ENCODE peak calls at places on chromosomes 7 and 10, in four cellular contexts. E, D, C and U are unnamed samples. For H3K4me1, the result is how much of the 10 kb centered on the place peaks cover.

GRCh38 chr7:80967536-80968297 is 48.9 kb upstream of the SEMA3C start:
- DNase-seq in D (no peak), C (no peak), E (no peak), U (no peak)

GRCh38 chr10:132585732-132586722 is 48.4 kb downstream of the INPP5A start:
- DNase-seq in C (no peak), D (no peak), E (peak), U (no peak)

GRCh38 chr7:139620676-139621344 is 97.3 kb downstream of the CLEC2L start:
- DNase-seq in D (peak), E (no peak), C (peak), U (peak)

GRCh38 chr10:78700413-78700812 is 368.4 kb upstream of the ZMIZ1 start:
- DNase-seq in D (peak), E (no peak), C (no peak), U (peak)

GRCh38 chr7:116305485-116306408 is 95.4 kb downstream of the TES start:
- DNase-seq in C (no peak), E (no peak), D (no peak), U (no peak)

GRCh38 chr7:43076189-43076605 is 36.2 kb upstream of the HECW1 start:
- DNase-seq in D (no peak), C (no peak), E (no peak), U (no peak)

GRCh38 chr10:131841131-131841661 is 59.6 kb upstream of the PPP2R2D start:
- DNase-seq in D (no peak), E (peak), C (no peak), U (no peak)

GRCh38 chr7:95536656-95537311 is 51.0 kb downstream of the ASB4 start:
- DNase-seq in C (no peak), D (peak), E (no peak), U (no peak)

GRCh38 chr10:100346351-100346764 is 675 bp upstream of the SCD start:
- DNase-seq in D (peak), C (peak), E (peak), U (peak)

GRCh38 chr7:25633420-25633819 is 405.1 kb upstream of the NPVF start:
- DNase-seq in D (no peak), E (no peak), C (no peak), U (no peak)

GRCh38 chr7:1954366-1955004 is 278.3 kb downstream of the MAD1L1 start:
- DNase-seq in E (no peak), D (no peak), C (no peak), U (no peak)

GRCh38 chr7:121016976-121017375 is 28.5 kb downstream of the CPED1 start:
- DNase-seq in D (no peak), C (no peak), E (peak), U (no peak)

GRCh38 chr10:533186-533585 is 156.3 kb downstream of the DIP2C start:
- DNase-seq in E (no peak), D (no peak), C (no peak), U (no peak)

GRCh38 chr7:127252380-127252718 is 392 bp downstream of the GRM8 start:
- DNase-seq in E (no peak), C (peak), D (no peak), U (no peak)

GRCh38 chr7:2521952-2522591 is 2.5 kb downstream of the LFNG start:
- DNase-seq in D (peak), E (no peak), C (no peak), U (no peak)

GRCh38 chr7:1883031-1883761 is 213.1 kb downstream of the ELFN1 start:
- DNase-seq in C (no peak), D (no peak), E (no peak), U (no peak)

GRCh38 chr7:105734233-105734632 is 142.2 kb downstream of the ATXN7L1 start:
- DNase-seq in C (no peak), E (no peak), D (no peak), U (no peak)

GRCh38 chr10:70465278-70465677 is 13.3 kb upstream of the PALD1 start:
- DNase-seq in D (no peak), E (no peak), C (no peak), U (no peak)

GRCh38 chr7:100370303-100370702 is 3.0 kb upstream of the PILRA start:
- DNase-seq in D (no peak), C (no peak), E (no peak), U (no peak)

GRCh38 chr7:100367676-100368613 is 5.3 kb upstream of the PILRA start:
- DNase-seq in D (peak), E (no peak), C (no peak), U (no peak)

GRCh38 chr7:100367251-100367620 is 6.1 kb upstream of the PILRA start:
- DNase-seq in D (no peak), E (no peak), C (no peak), U (no peak)

GRCh38 chr7:100370746-100371145 is 2.5 kb upstream of the PILRA start:
- DNase-seq in C (no peak), D (no peak), E (no peak), U (no peak)

GRCh38 chr7:100369105-100369504 is 4.2 kb upstream of the PILRA start:
- DNase-seq in D (peak), C (no peak), E (peak), U (peak)
- TF ChIP-seq EP300 in D (no peak), C (no peak), E (no peak), U (no peak)

GRCh38 chr10:8058274-8059111 is 4.0 kb downstream of the GATA3 start:
- DNase-seq in D (no peak), E (no peak), C (peak), U (no peak)

GRCh38 chr10:8059191-8059936 is 4.9 kb downstream of the GATA3 start:
- DNase-seq in D (no peak), C (peak), E (no peak), U (no peak)

GRCh38 chr10:8061274-8062211 is 7.1 kb downstream of the GATA3 start:
- DNase-seq in C (no peak), D (no peak), E (no peak), U (no peak)

GRCh38 chr10:8060704-8061121 is 6.2 kb downstream of the GATA3 start:
- DNase-seq in D (no peak), E (no peak), C (no peak), U (no peak)

GRCh38 chr10:8060010-8060703 is 5.7 kb downstream of the GATA3 start:
- DNase-seq in E (no peak), D (no peak), C (peak), U (no peak)
- TF ChIP-seq POLR2AphosphoS5 in E (no peak), D (no peak), C (no peak), U (no peak)

GRCh38 chr10:95525033-95525418 is 36.1 kb downstream of the SORBS1 start:
- DNase-seq in E (no peak), D (no peak), C (no peak), U (no peak)
- H3K4me1 ChIP-seq in E (half or more), D (under half), C (under half), U (under half)

GRCh38 chr10:89278034-89278535 is 23.8 kb upstream of the IFIT2 start:
- DNase-seq in D (no peak), E (peak), C (no peak), U (no peak)
- TF ChIP-seq EP300 in D (no peak), E (no peak), C (no peak), U (no peak)

GRCh38 chr10:96124230-96125141 is 5.6 kb upstream of the ZNF518A start:
- DNase-seq in D (peak), E (no peak), C (peak), U (peak)
- TF ChIP-seq POLR2AphosphoS5 in D (peak), E (no peak), C (peak), U (no peak)

GRCh38 chr10:90927293-90927692 is 6.4 kb upstream of the ANKRD1 start:
- DNase-seq in D (no peak), E (no peak), C (no peak), U (no peak)

GRCh38 chr10:90929179-90929578 is 8.3 kb upstream of the ANKRD1 start:
- DNase-seq in C (no peak), D (no peak), E (no peak), U (no peak)

GRCh38 chr10:90930070-90930837 is 9.4 kb upstream of the ANKRD1 start:
- DNase-seq in E (no peak), C (no peak), D (no peak), U (no peak)

GRCh38 chr10:90935581-90936292 is 14.8 kb upstream of the ANKRD1 start:
- DNase-seq in D (no peak), C (no peak), E (no peak), U (no peak)

GRCh38 chr10:90930971-90931841 is 10.3 kb upstream of the ANKRD1 start:
- DNase-seq in E (no peak), D (no peak), C (no peak), U (no peak)
- H3K4me1 ChIP-seq in E (under half), D (under half), C (under half), U (under half)

GRCh38 chr10:103395754-103396066 is 565 bp downstream of the ATP5MK start:
- DNase-seq in D (peak), C (no peak), E (no peak), U (no peak)

GRCh38 chr10:103397191-103397825 is 882 bp downstream of the PDCD11 start:
- DNase-seq in D (no peak), E (no peak), C (no peak), U (no peak)

GRCh38 chr10:103396067-103396788 is at the start of the genes ATP5MK and PDCD11:
- DNase-seq in E (peak), C (peak), D (peak), U (peak)

GRCh38 chr10:103396789-103397087 is 312 bp downstream of the PDCD11 start:
- DNase-seq in D (no peak), E (no peak), C (no peak), U (no peak)

DNA sequence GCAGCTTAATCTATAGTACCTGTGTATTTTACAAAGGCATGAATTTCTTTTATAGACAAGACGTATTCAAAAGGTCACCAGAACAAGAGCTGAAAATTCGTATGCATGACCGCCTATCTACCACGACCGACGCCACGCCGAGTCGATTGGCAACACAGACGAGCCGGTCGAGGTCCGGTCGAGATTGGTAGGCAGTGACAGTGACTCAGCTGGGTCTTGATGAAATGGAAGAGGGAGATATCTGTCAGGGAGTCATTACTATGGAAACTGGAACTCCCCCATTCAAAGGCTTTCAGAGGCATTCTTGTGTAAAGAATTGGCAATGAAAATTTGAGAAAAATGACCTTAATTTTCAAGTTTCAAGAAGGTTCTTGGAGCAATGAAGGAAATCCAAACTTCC is 2.1 kb downstream of the ATP5MK start:
- DNase-seq in D (no peak), C (no peak), E (no peak), U (no peak)
- TF ChIP-seq EP300 in D (no peak), C (no peak), E (no peak), U (no peak)

GRCh38 chr10:6322805-6323204 is 120.1 kb downstream of the PFKFB3 start:
- DNase-seq in C (no peak), E (no peak), D (no peak), U (no peak)
- TF ChIP-seq POLR2AphosphoS5 in C (no peak), E (no peak), D (no peak), U (no peak)

GRCh38 chr10:67783576-67784294 is 54.3 kb downstream of the DNAJC12 start:
- DNase-seq in D (no peak), E (no peak), C (no peak), U (no peak)
- H3K4me1 ChIP-seq in D (under half), E (under half), C (under half), U (under half)